ENCODE peak calls at places on chromosomes 6 and 20, in ten cellular contexts. K is CD8-positive, alpha-beta memory T cell; V is neural progenitor cell; U is esophagus squamous epithelium; P is fibroblast of lung; R is CD8-positive, alpha-beta T cell; B is tibial nerve; G is IMR-90; D is body of pancreas; S is mammary epithelial cell. O is an unnamed sample.

GRCh38 chr6:166980738-166981137 is 18.5 kb upstream of the CEP43 start:
- DNase-seq in P (no peak), R (no peak), B (no peak), U (no peak), G (no peak), V (no peak), K (no peak), D (no peak), S (no peak), O (no peak)

GRCh38 chr20:23142162-23143050 is 56.3 kb upstream of the CD93 start:
- DNase-seq in B (no peak), P (no peak), U (no peak), S (peak; percentile 63), R (no peak), K (no peak), D (no peak), V (no peak), G (no peak), O (peak; percentile 46)

GRCh38 chr6:225121-225721 is 67.1 kb upstream of the DUSP22 start:
- DNase-seq in U (no peak), V (no peak), K (peak; percentile 15), P (no peak), B (no peak), R (no peak), S (peak; percentile 71), G (no peak), D (no peak), O (no peak)

GRCh38 chr20:2470051-2470431 is 548 bp downstream of the SNRPB start:
- DNase-seq in S (peak; percentile 54), K (peak; percentile 55), V (peak; percentile 49), D (peak; percentile 34), B (peak; percentile 12), G (peak; percentile 55), R (peak; percentile 20), P (peak; percentile 68), U (no peak), O (no peak)

GRCh38 chr6:80938131-80938530 is 814.4 kb downstream of the TENT5A start:
- DNase-seq in G (no peak), U (no peak), S (no peak), P (no peak), R (no peak), V (no peak), K (no peak), D (no peak), B (no peak), O (no peak)

GRCh38 chr20:54497931-54498718 is 22.7 kb downstream of the DOK5 start:
- DNase-seq in U (no peak), P (no peak), S (no peak), V (no peak), K (no peak), G (no peak), R (no peak), D (no peak), B (no peak), O (no peak)

GRCh38 chr6:2680264-2680908 is 70.3 kb downstream of the MYLK4 start:
- DNase-seq in G (no peak), D (no peak), U (no peak), B (no peak), S (no peak), P (no peak), R (no peak), K (no peak), V (no peak), O (no peak)

GRCh38 chr20:32470025-32470861 is 112.1 kb downstream of the ASXL1 start:
- DNase-seq in D (peak; percentile 25), B (no peak), G (peak; percentile 70), P (peak; percentile 92), K (no peak), R (no peak), S (peak; percentile 20), U (no peak), V (peak; percentile 64), O (no peak)

GRCh38 chr6:14206351-14206750 is 88.8 kb downstream of the CD83 start:
- DNase-seq in D (no peak), K (no peak), S (no peak), B (no peak), V (no peak), R (no peak), G (no peak), U (no peak), P (no peak), O (no peak)

DNA sequence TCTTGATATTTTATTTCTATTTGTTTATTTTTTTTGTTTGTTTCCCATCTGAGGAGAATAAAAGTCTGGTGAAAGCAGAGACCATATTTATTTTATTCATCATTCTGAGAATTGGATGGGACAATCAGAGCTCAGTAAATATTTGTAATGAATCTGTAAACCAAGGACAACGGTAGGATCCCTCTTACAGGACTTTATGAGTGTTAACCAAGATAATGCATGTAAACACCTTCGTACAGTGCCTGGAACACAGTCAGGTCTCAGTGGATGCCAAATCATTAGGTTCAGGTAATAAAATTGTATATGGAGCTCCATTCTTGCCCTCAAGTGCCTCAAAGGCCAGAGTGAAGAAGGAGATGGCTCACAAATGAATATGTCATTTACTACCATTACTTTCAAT is 288.7 kb downstream of the PAX1 start:
- DNase-seq in D (no peak), B (no peak), G (no peak), R (no peak), V (no peak), U (no peak), K (no peak), P (no peak), S (no peak), O (no peak)
- H3K27ac ChIP-seq in D (no peak overlapping the region), B (no peak overlapping the region), G (no peak overlapping the region), R (no peak overlapping the region), V (no peak overlapping the region), U (no peak overlapping the region), K (no peak overlapping the region), P (no peak overlapping the region), S (no peak overlapping the region), O (no peak overlapping the region)

DNA sequence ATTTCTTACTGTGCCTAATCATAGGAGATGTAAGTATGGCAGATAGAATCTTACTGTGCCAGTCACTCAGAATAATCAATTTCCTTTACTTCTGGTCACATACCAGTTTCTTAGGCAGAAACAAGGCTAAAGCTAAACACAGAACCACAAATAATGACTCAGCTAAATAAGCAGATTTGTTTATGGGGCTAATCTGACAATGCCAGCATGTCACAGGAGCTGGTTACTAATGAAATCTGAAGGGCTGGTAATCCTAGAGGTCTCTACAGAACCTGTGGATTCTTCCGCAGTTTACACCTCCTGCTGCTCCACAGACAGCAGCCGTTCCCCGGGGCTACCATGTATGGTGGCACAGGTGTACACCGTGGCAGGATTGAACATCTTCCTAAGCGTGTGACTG is 80.8 kb downstream of the LYRM4 start:
- DNase-seq in R (no peak), K (no peak), S (no peak), U (no peak), D (no peak), B (no peak), P (no peak), G (peak; percentile 32), V (no peak), O (no peak)
- H3K4me3 ChIP-seq in R (no peak overlapping the region), K (no peak overlapping the region), S (no peak overlapping the region), U (no peak overlapping the region), D (no peak overlapping the region), B (no peak overlapping the region), P (no peak overlapping the region), G (no peak overlapping the region), V (no peak overlapping the region), O (no peak overlapping the region)

GRCh38 chr20:50470249-50470858 is 39.8 kb upstream of the PTPN1 start:
- DNase-seq in D (no peak), U (no peak), V (no peak), B (no peak), G (no peak), S (no peak), R (no peak), K (no peak), P (no peak), O (no peak)
- H3K27ac ChIP-seq in D (no peak overlapping the region), U (no peak overlapping the region), V (no peak overlapping the region), B (no peak overlapping the region), G (no peak overlapping the region), S (no peak overlapping the region), R (no peak overlapping the region), K (no peak overlapping the region), P (no peak overlapping the region), O (no peak overlapping the region)

DNA sequence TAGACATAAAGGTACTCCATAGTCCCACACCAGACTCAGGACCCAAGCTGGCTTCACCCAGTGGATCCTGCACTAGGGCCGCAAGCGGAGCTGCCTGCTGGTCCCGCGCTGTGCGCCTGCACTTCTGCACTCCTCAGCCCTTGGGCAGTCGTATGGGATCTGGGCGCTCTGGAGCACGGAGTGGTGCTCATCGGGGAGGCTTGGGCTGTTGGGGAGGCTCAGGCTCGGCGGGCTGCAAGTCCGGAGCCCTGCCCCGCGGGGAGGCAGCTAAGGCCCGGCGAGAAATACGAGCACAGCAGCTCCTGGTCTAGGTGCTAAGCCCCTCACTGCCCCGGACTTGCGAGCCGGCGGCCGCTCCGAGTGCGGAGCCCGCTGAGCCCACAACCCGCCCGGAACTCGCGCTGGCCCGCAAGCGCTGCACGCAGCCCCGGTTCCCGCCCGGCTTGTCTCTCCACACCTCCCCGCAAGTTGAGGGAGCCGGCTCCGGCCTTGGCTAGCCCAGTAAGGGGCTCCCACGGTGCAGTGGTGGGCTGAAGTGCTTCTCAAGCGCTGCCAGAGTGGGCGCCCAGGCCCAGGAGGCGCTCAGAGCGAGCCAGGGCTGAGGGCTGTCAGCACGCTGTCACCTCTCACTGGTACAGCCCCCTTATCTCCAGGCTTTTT is 33.4 kb upstream of the GCNT2 start:
- DNase-seq in U (no peak), S (no peak), D (no peak), V (peak; percentile 24), K (no peak), G (no peak), B (no peak), P (no peak), R (no peak), O (no peak)
- H3K4me3 ChIP-seq in U (no peak overlapping the region), S (no peak overlapping the region), D (no peak overlapping the region), V (peak overlapping the region; percentile 34), K (no peak overlapping the region), G (no peak overlapping the region), B (no peak overlapping the region), P (no peak overlapping the region), R (no peak overlapping the region), O (no peak overlapping the region)

O was measured in Peyer's patch.